ENCODE peak calls at places on chromosome 16, in nine cellular contexts. X is GM13976; B is RWPE1; O is NCI-H1105; H is SW 1271; E is progenitor cell of endocrine pancreas; C is neural crest cell; Q is naive thymus-derived CD8-positive, alpha-beta T cell; K is CD8-positive, alpha-beta T cell. L is an unnamed sample.

GRCh38 chr16:85208181-85208580 is 95.9 kb upstream of the CIBAR2 start:
- DNase-seq in X (no peak), B (no peak), O (no peak), H (no peak), E (no peak), C (no peak), Q (no peak), K (no peak), L (no peak)

GRCh38 chr16:31107465-31107867 is 720 bp upstream of the BCKDK start:
- DNase-seq in X (peak; percentile 78), B (no peak), O (no peak), H (no peak), E (no peak), C (no peak), Q (no peak), K (no peak), L (no peak)

GRCh38 chr16:14303182-14303618 is 232.1 kb downstream of the MRTFB start:
- DNase-seq in X (no peak), B (no peak), O (no peak), H (no peak), E (no peak), C (no peak), Q (no peak), K (no peak), L (no peak)

GRCh38 chr16:48526058-48526957 is 83.7 kb downstream of the N4BP1 start:
- DNase-seq in X (peak; percentile 79), B (peak; percentile 82), O (peak; percentile 14), H (no peak), E (no peak), C (no peak), Q (no peak), K (no peak), L (peak; percentile 76)

GRCh38 chr16:50844840-50845239 is 103.0 kb downstream of the CYLD start:
- DNase-seq in X (no peak), B (no peak), O (no peak), H (no peak), E (no peak), C (no peak), Q (no peak), K (no peak), L (peak; percentile 9)

GRCh38 chr16:67965668-67966548 is 2.5 kb downstream of the SLC12A4 start:
- DNase-seq in X (no peak), B (peak; percentile 58), O (no peak), H (no peak), E (no peak), C (no peak), Q (no peak), K (no peak), L (peak; percentile 76)

GRCh38 chr16:6905601-6906000 is 427.0 kb upstream of the RBFOX1 start:
- DNase-seq in X (no peak), B (no peak), O (no peak), H (no peak), E (no peak), C (no peak), Q (no peak), K (no peak), L (no peak)

GRCh38 chr16:1960665-1961630 is 1.6 kb downstream of the NDUFB10 start:
- DNase-seq in X (no peak), B (no peak), O (no peak), H (peak; percentile 48), E (no peak), C (no peak), Q (no peak), K (no peak), L (no peak)

GRCh38 chr16:85689285-85689949 is 663 bp upstream of the GINS2 start:
- DNase-seq in X (no peak), B (no peak), O (no peak), H (no peak), E (no peak), C (no peak), Q (no peak), K (no peak), L (no peak)

GRCh38 chr16:85948870-85949269 is 49.9 kb downstream of the IRF8 start:
- DNase-seq in X (peak; percentile 63), B (no peak), O (no peak), H (no peak), E (no peak), C (no peak), Q (no peak), K (no peak), L (no peak)

GRCh38 chr16:24834459-24835335 is 11.1 kb upstream of the SLC5A11 start:
- DNase-seq in X (peak; percentile 56), B (peak; percentile 44), O (no peak), H (peak; percentile 23), E (no peak), C (no peak), Q (no peak), K (no peak), L (no peak)

GRCh38 chr16:8696880-8697279 is 22.5 kb downstream of the ABAT start:
- DNase-seq in X (no peak), B (no peak), O (no peak), H (no peak), E (no peak), C (no peak), Q (no peak), K (no peak), L (no peak)

GRCh38 chr16:89842471-89843408 is 14.5 kb downstream of the SPIRE2 start:
- DNase-seq in X (no peak), B (no peak), O (no peak), H (peak; percentile 21), E (no peak), C (no peak), Q (no peak), K (no peak), L (peak; percentile 50)

GRCh38 chr16:66604376-66605176 is at the start of gene CMTM3:
- DNase-seq in X (peak; percentile 86), B (peak; percentile 41), O (no peak), H (peak; percentile 70), E (peak; percentile 72), C (peak; percentile 83), Q (peak; percentile 77), K (peak; percentile 56), L (no peak)

GRCh38 chr16:66701516-66701915 is 5.0 kb upstream of the CMTM4 start:
- DNase-seq in X (no peak), B (no peak), O (no peak), H (no peak), E (no peak), C (no peak), Q (no peak), K (no peak), L (no peak)

GRCh38 chr16:62280556-62280955 is 244.3 kb upstream of the CDH8 start:
- DNase-seq in X (no peak), B (no peak), O (no peak), H (no peak), E (no peak), C (no peak), Q (no peak), K (no peak), L (no peak)

GRCh38 chr16:3577302-3577752 is at the start of gene NLRC3:
- DNase-seq in X (peak; percentile 76), B (no peak), O (no peak), H (no peak), E (no peak), C (no peak), Q (peak; percentile 43), K (peak; percentile 55), L (no peak)